ENCODE peak calls at places on chromosome X, in ten cellular contexts. One of them, this sample, is unnamed. For H3K4me1, the result is how much of the 10 kb centered on the place peaks cover.

GRCh38 chrX:12065251-12065650 is 73.0 kb upstream of the FRMPD4 start:
- DNase-seq in MM.1S: no peak
- DNase-seq in endodermal cell: peak
- DNase-seq in thoracic aorta: no peak
- DNase-seq in IMR-90: peak
- DNase-seq in K562: no peak
- DNase-seq in fibroblast of lung: peak
- DNase-seq in heart left ventricle: no peak
- DNase-seq in tibial artery: no peak
- DNase-seq in stomach: no peak
- DNase-seq in this sample: no peak

GRCh38 chrX:57641338-57641737 is 38.7 kb downstream of the NLRP2B start:
- DNase-seq in tibial artery: no peak
- DNase-seq in MM.1S: no peak
- DNase-seq in stomach: no peak
- DNase-seq in thoracic aorta: no peak
- DNase-seq in endodermal cell: no peak
- DNase-seq in heart left ventricle: no peak
- DNase-seq in K562: no peak
- DNase-seq in IMR-90: no peak
- DNase-seq in fibroblast of lung: no peak
- DNase-seq in this sample: no peak

GRCh38 chrX:13742397-13743176 is 8.0 kb downstream of the OFD1 start:
- DNase-seq in K562: no peak
- DNase-seq in tibial artery: no peak
- DNase-seq in IMR-90: no peak
- DNase-seq in endodermal cell: no peak
- DNase-seq in fibroblast of lung: no peak
- DNase-seq in MM.1S: peak
- DNase-seq in stomach: no peak
- DNase-seq in thoracic aorta: no peak
- DNase-seq in heart left ventricle: no peak
- DNase-seq in this sample: no peak

GRCh38 chrX:40420899-40421729 is 159.7 kb upstream of the ATP6AP2 start:
- DNase-seq in endodermal cell: peak
- DNase-seq in stomach: no peak
- DNase-seq in heart left ventricle: peak
- DNase-seq in IMR-90: no peak
- DNase-seq in thoracic aorta: no peak
- DNase-seq in K562: no peak
- DNase-seq in MM.1S: no peak
- DNase-seq in fibroblast of lung: no peak
- DNase-seq in tibial artery: no peak
- DNase-seq in this sample: peak

GRCh38 chrX:47854474-47854873 is 17.8 kb downstream of the ZNF81 start:
- DNase-seq in thoracic aorta: no peak
- DNase-seq in IMR-90: peak
- DNase-seq in K562: no peak
- DNase-seq in endodermal cell: peak
- DNase-seq in fibroblast of lung: peak
- DNase-seq in stomach: peak
- DNase-seq in tibial artery: no peak
- DNase-seq in heart left ventricle: peak
- DNase-seq in MM.1S: peak
- DNase-seq in this sample: peak

GRCh38 chrX:30620980-30621716 is 32.1 kb upstream of the GK start:
- DNase-seq in heart left ventricle: peak
- DNase-seq in K562: no peak
- DNase-seq in stomach: no peak
- DNase-seq in IMR-90: peak
- DNase-seq in tibial artery: no peak
- DNase-seq in thoracic aorta: no peak
- DNase-seq in fibroblast of lung: peak
- DNase-seq in MM.1S: no peak
- DNase-seq in endodermal cell: no peak
- DNase-seq in this sample: no peak

GRCh38 chrX:95056901-95057300 is 1382.9 kb downstream of the FAM133A start:
- DNase-seq in K562: no peak
- DNase-seq in fibroblast of lung: peak
- DNase-seq in heart left ventricle: no peak
- DNase-seq in IMR-90: peak
- DNase-seq in endodermal cell: no peak
- DNase-seq in tibial artery: no peak
- DNase-seq in stomach: no peak
- DNase-seq in thoracic aorta: no peak
- DNase-seq in MM.1S: no peak
- DNase-seq in this sample: no peak

GRCh38 chrX:9995855-9996339 is 28.7 kb downstream of the CLDN34 start:
- DNase-seq in thoracic aorta: peak
- DNase-seq in MM.1S: peak
- DNase-seq in K562: peak
- DNase-seq in stomach: peak
- DNase-seq in tibial artery: peak
- DNase-seq in heart left ventricle: peak
- DNase-seq in endodermal cell: peak
- DNase-seq in IMR-90: peak
- DNase-seq in fibroblast of lung: peak
- DNase-seq in this sample: peak

DNA sequence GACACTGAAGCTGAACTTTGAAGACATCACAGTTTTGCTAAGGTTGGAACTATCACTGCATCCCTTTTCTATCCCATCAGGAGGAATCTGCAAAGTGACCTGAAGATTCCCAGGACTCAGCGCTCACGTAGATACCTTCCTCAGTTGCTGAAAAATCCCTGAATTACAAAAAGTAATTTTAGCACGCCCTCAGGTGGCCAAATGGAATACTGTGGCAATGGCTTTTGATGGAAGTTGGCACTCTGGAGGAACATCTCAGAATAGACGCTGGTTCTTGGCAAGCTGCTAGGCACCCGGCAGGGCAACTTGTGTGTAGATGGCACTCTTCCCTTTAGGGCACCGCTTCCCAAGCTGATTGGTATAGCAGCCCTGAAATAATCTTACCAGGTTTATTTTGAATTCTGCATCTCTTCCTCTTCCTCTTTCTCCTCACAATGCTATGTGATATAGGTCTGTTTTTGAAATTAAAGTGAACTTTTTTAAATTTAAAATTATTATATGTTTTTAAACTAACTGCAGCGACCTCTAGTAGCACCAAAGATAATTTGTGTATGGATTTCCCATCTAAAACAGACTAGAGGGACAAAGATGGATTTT is 16.3 kb upstream of the ESX1 start:
- DNase-seq in MM.1S: no peak
- DNase-seq in IMR-90: peak
- DNase-seq in endodermal cell: peak
- DNase-seq in K562: peak
- DNase-seq in fibroblast of lung: peak
- DNase-seq in tibial artery: peak
- DNase-seq in heart left ventricle: peak
- DNase-seq in thoracic aorta: no peak
- DNase-seq in stomach: no peak
- DNase-seq in this sample: peak
- TF ChIP-seq CTCF in MM.1S: peak
- TF ChIP-seq CTCF in IMR-90: peak
- TF ChIP-seq CTCF in endodermal cell: peak
- TF ChIP-seq CTCF in K562: peak
- TF ChIP-seq CTCF in fibroblast of lung: peak
- TF ChIP-seq CTCF in tibial artery: peak
- TF ChIP-seq CTCF in heart left ventricle: peak
- TF ChIP-seq CTCF in thoracic aorta: peak
- TF ChIP-seq CTCF in stomach: no peak
- TF ChIP-seq CTCF in this sample: peak

GRCh38 chrX:101191217-101191750 is 28.3 kb upstream of the DRP2 start:
- DNase-seq in stomach: peak
- DNase-seq in thoracic aorta: no peak
- DNase-seq in K562: peak
- DNase-seq in fibroblast of lung: no peak
- DNase-seq in heart left ventricle: peak
- DNase-seq in IMR-90: no peak
- DNase-seq in endodermal cell: peak
- DNase-seq in MM.1S: no peak
- DNase-seq in tibial artery: peak
- DNase-seq in this sample: no peak
- H3K4me3 ChIP-seq in stomach: peak
- H3K4me3 ChIP-seq in thoracic aorta: peak
- H3K4me3 ChIP-seq in K562: peak
- H3K4me3 ChIP-seq in fibroblast of lung: peak
- H3K4me3 ChIP-seq in heart left ventricle: peak
- H3K4me3 ChIP-seq in IMR-90: no peak
- H3K4me3 ChIP-seq in endodermal cell: no peak
- H3K4me3 ChIP-seq in MM.1S: no peak
- H3K4me3 ChIP-seq in tibial artery: peak
- H3K4me3 ChIP-seq in this sample: no peak

DNA sequence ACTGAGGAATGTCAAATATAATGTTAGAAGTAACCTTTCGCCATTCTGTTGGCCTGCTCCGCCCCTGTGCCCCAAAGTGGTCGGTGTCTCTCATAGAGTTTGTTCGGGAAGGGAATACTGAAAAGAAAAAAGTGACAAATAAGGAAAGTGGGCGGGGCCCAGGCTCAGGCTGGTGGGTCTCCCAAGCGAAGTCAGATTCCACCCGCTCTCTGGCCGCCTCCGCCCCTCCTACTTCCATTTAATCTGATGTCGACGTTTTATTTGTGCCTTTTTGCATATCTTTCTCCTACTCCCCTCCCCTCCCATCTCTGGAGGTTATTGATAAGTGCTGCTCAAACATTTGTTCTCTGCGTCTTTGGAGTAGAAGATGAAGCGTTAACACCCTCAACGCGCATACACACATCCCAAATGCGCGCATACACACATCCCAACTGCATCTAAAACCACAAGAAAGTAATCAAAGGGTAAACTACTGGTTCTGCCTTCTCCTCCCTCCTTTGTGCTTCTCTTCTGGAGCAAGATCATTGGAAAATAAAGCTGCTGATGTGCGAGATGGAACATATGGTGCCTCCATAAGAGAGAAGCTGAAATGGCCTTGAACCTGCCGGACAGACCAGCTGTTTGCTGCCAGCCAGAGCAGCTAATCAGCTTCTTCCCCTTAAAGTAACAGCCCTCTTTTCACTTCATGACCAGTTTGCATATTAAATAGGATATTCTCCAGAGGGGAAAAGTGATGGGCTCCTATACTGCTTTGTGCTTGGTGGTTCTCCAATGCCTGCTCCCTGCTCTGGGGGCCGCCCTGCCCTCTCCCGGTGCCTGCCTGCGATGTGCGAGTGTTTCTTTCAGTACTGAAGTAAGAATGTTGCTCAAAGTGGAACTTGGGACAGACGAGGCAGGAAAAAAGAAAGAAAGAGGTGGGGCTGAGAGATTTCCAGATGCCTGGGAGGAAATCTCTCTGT is 3.1 kb downstream of the MAMLD1 start:
- DNase-seq in tibial artery: peak
- DNase-seq in stomach: no peak
- DNase-seq in MM.1S: no peak
- DNase-seq in K562: peak
- DNase-seq in thoracic aorta: no peak
- DNase-seq in endodermal cell: peak
- DNase-seq in heart left ventricle: peak
- DNase-seq in fibroblast of lung: peak
- DNase-seq in IMR-90: peak
- DNase-seq in this sample: no peak
- H3K4me1 ChIP-seq in tibial artery: under half
- H3K4me1 ChIP-seq in stomach: under half
- H3K4me1 ChIP-seq in MM.1S: under half
- H3K4me1 ChIP-seq in K562: under half
- H3K4me1 ChIP-seq in thoracic aorta: under half
- H3K4me1 ChIP-seq in endodermal cell: under half
- H3K4me1 ChIP-seq in heart left ventricle: under half
- H3K4me1 ChIP-seq in fibroblast of lung: under half
- H3K4me1 ChIP-seq in IMR-90: under half
- H3K4me1 ChIP-seq in this sample: under half

DNA sequence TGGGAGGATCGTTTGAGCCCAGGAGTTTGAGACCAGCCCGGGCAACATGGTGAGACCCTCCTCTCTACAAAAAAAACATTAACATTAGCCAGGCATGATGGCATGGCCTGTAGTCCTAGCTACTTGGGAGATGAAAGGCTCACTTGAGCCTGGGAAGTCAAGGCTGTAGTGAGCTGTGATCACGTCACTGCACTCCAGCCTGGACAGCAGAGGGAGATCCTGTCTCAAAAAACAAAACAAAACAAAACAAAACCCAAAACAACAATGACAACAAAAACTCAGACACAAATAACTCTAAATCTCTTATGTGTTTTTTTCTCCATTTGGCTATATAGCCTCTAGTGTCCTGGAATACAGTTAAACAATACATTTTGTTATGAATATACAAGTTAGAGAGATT is 127.3 kb upstream of the STK26 start:
- DNase-seq in thoracic aorta: no peak
- DNase-seq in tibial artery: no peak
- DNase-seq in heart left ventricle: no peak
- DNase-seq in endodermal cell: no peak
- DNase-seq in fibroblast of lung: no peak
- DNase-seq in IMR-90: no peak
- DNase-seq in stomach: no peak
- DNase-seq in K562: no peak
- DNase-seq in MM.1S: no peak
- DNase-seq in this sample: no peak
- TF ChIP-seq CTCF in thoracic aorta: no peak
- TF ChIP-seq CTCF in tibial artery: no peak
- TF ChIP-seq CTCF in heart left ventricle: no peak
- TF ChIP-seq CTCF in endodermal cell: peak
- TF ChIP-seq CTCF in fibroblast of lung: no peak
- TF ChIP-seq CTCF in IMR-90: no peak
- TF ChIP-seq CTCF in stomach: no peak
- TF ChIP-seq CTCF in K562: peak
- TF ChIP-seq CTCF in MM.1S: no peak
- TF ChIP-seq CTCF in this sample: no peak